ENCODE peak calls at places on chromosomes 2 and 18, in six cellular contexts. N is PC-9, E is GM23338, Q is neural progenitor cell, T is PC-3, Z is GM23248. B is an unnamed sample. For H3F3A, the result is how much of the 10 kb centered on the place peaks cover.

GRCh38 chr18:39799010-39799409 is 2156.0 kb upstream of the PIK3C3 start:
- DNase-seq in N (no peak), E (peak), Q (no peak), T (peak), Z (peak), B (no peak)

GRCh38 chr2:227150222-227150936 is 13.6 kb downstream of the COL4A4 start:
- DNase-seq in N (no peak), E (no peak), Q (no peak), T (no peak), Z (no peak), B (no peak)

GRCh38 chr18:48860276-48861180 is 90.2 kb downstream of the SMAD7 start:
- DNase-seq in N (no peak), E (peak), Q (peak), T (no peak), Z (no peak), B (no peak)

GRCh38 chr2:3179208-3179607 is 198.4 kb downstream of the EIPR1 start:
- DNase-seq in N (no peak), E (peak), Q (peak), T (no peak), Z (no peak), B (no peak)

GRCh38 chr18:69845588-69846506 is 101.8 kb downstream of the CD226 start:
- DNase-seq in N (no peak), E (peak), Q (no peak), T (no peak), Z (peak), B (no peak)

GRCh38 chr2:95158891-95159619 is 593 bp downstream of the ZNF514 start:
- DNase-seq in N (no peak), E (peak), Q (peak), T (peak), Z (peak), B (no peak)

GRCh38 chr2:163182764-163183354 is 344.3 kb upstream of the KCNH7 start:
- DNase-seq in N (no peak), E (peak), Q (no peak), T (peak), Z (peak), B (peak)

GRCh38 chr2:73925853-73926492 is 707 bp upstream of the DGUOK start:
- DNase-seq in N (no peak), E (peak), Q (no peak), T (no peak), Z (no peak), B (no peak)

GRCh38 chr18:69725855-69726508 is 221.7 kb downstream of the CD226 start:
- DNase-seq in N (no peak), E (no peak), Q (no peak), T (no peak), Z (no peak), B (no peak)

GRCh38 chr2:174485763-174486613 is 841 bp downstream of the GPR155 start:
- DNase-seq in N (no peak), E (peak), Q (peak), T (peak), Z (peak), B (peak)

GRCh38 chr2:135043345-135043744 is 3.9 kb downstream of the MAP3K19 start:
- DNase-seq in N (no peak), E (peak), Q (no peak), T (no peak), Z (peak), B (no peak)

GRCh38 chr2:25672500-25673169 is 742 bp downstream of the DTNB start:
- DNase-seq in N (peak), E (peak), Q (peak), T (peak), Z (peak), B (peak)

GRCh38 chr18:46461993-46462392 is 195.0 kb downstream of the LOXHD1 start:
- DNase-seq in N (no peak), E (no peak), Q (no peak), T (no peak), Z (no peak), B (no peak)

GRCh38 chr18:45399643-45400042 is 215.6 kb upstream of the SLC14A2 start:
- DNase-seq in N (no peak), E (no peak), Q (no peak), T (no peak), Z (no peak), B (no peak)

GRCh38 chr2:109452318-109453305 is 161.2 kb downstream of the SEPTIN10 start:
- DNase-seq in N (no peak), E (no peak), Q (no peak), T (no peak), Z (no peak), B (no peak)

GRCh38 chr18:67517224-67517765 is 775 bp upstream of the DSEL start:
- DNase-seq in N (no peak), E (peak), Q (peak), T (no peak), Z (peak), B (no peak)

GRCh38 chr2:122203523-122203922 is 448.1 kb downstream of the TSN start:
- DNase-seq in N (no peak), E (no peak), Q (peak), T (peak), Z (peak), B (no peak)

GRCh38 chr2:36737131-36737750 is 40.7 kb downstream of the VIT start:
- DNase-seq in N (no peak), E (peak), Q (no peak), T (no peak), Z (no peak), B (no peak)

GRCh38 chr18:76922107-76922506 is 99.8 kb downstream of the ZNF236 start:
- DNase-seq in N (no peak), E (peak), Q (peak), T (peak), Z (peak), B (no peak)

GRCh38 chr18:33664528-33664927 is 86.5 kb downstream of the ASXL3 start:
- DNase-seq in N (no peak), E (no peak), Q (no peak), T (no peak), Z (no peak), B (no peak)

GRCh38 chr2:127591221-127591923 is 54.6 kb upstream of the GPR17 start:
- DNase-seq in N (no peak), E (peak), Q (peak), T (peak), Z (peak), B (peak)

GRCh38 chr2:36797324-36798070 is 101.0 kb downstream of the VIT start:
- DNase-seq in N (no peak), E (no peak), Q (no peak), T (peak), Z (no peak), B (no peak)

GRCh38 chr2:188678921-188679320 is 295.3 kb upstream of the COL3A1 start:
- DNase-seq in N (no peak), E (no peak), Q (no peak), T (peak), Z (peak), B (no peak)

GRCh38 chr2:88857274-88857741 is 165.8 kb downstream of the RPIA start:
- DNase-seq in N (no peak), E (no peak), Q (no peak), T (no peak), Z (no peak), B (no peak)
- H3F3A ChIP-seq in N (under half), E (under half), Q (under half), T (under half), Z (under half), B (under half)

GRCh38 chr2:120738786-120739771 is 3.4 kb downstream of the GLI2 start:
- DNase-seq in N (no peak), E (peak), Q (peak), T (peak), Z (no peak), B (no peak)

GRCh38 chr2:120736202-120736954 is 710 bp downstream of the GLI2 start:
- DNase-seq in N (no peak), E (peak), Q (peak), T (no peak), Z (peak), B (no peak)

GRCh38 chr2:120736955-120737801 is 1.5 kb downstream of the GLI2 start:
- DNase-seq in N (no peak), E (peak), Q (peak), T (peak), Z (peak), B (no peak)

GRCh38 chr2:120735750-120736170 is at the start of gene GLI2:
- DNase-seq in N (peak), E (peak), Q (peak), T (peak), Z (peak), B (peak)

GRCh38 chr2:120737802-120738516 is 2.3 kb downstream of the GLI2 start:
- DNase-seq in N (no peak), E (peak), Q (peak), T (peak), Z (no peak), B (no peak)
- TF ChIP-seq EZH2 in N (no peak), E (no peak), Q (no peak), T (no peak), Z (no peak), B (no peak)

DNA sequence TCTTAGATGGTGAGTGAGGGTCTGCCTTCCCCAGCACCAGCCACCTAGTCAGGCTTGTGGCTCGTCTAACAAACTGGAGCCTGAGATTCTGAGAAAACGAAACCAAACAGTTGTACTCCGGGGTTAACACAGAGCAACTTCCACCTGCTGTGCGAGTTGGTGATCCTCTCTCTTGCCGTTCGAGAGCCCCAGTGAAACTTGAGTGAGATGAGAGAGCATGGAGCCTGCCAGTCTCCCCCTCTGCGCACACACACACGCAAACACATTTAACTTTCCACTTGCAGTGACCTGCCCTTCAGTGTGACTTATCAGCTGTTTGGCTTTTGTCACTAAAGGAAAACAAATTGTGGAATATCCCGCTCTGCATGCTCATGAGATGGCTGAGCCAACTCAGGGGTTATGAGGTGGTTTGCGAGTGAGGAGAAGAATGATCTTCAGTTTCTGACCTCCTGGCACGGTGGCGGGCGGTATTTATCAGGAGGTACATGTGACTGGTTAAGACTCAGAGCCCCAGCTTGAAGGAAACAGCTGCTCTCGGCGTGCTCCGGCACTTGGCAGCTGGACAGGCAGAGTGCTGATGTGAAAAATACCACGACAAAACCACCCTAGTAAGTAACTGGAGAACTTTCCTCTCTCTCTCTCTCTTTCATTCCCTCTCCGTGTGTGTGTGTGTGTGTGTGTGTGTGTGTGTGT is at the start of gene RASGRP3:
- DNase-seq in N (peak), E (peak), Q (peak), T (peak), Z (peak), B (peak)
- H3F3A ChIP-seq in N (under half), E (under half), Q (under half), T (under half), Z (under half), B (under half)

GRCh38 chr2:30232027-30232800 is 880 bp downstream of the LBH start:
- DNase-seq in N (no peak), E (peak), Q (peak), T (no peak), Z (peak), B (no peak)
- TF ChIP-seq EZH2 in N (no peak), E (peak), Q (peak), T (peak), Z (no peak), B (no peak)